ENCODE peak calls at places on chromosomes 2 and 18, in four cellular contexts. X is frontal cortex, Q is A549, L is cardiac muscle cell. P is an unnamed sample.

GRCh38 chr2:102094917-102095316 is 47.6 kb upstream of the IL1R1 start:
- DNase-seq in X (no peak), Q (no peak), L (peak), P (peak)

GRCh38 chr18:7945882-7946281 is 378.8 kb downstream of the PTPRM start:
- DNase-seq in X (peak), Q (peak), L (peak), P (peak)

GRCh38 chr18:58654896-58655614 is 16.2 kb upstream of the MALT1 start:
- DNase-seq in X (no peak), Q (no peak), L (no peak), P (no peak)

GRCh38 chr2:48114256-48114655 is 208.0 kb upstream of the FBXO11 start:
- DNase-seq in X (no peak), Q (peak), L (peak), P (no peak)

GRCh38 chr2:236865052-236865451 is 220.6 kb upstream of the COPS8 start:
- DNase-seq in X (no peak), Q (no peak), L (no peak), P (peak)

GRCh38 chr2:191566347-191566746 is 111.6 kb upstream of the NABP1 start:
- DNase-seq in X (peak), Q (peak), L (peak), P (peak)

GRCh38 chr2:105977212-105977611 is 216.9 kb downstream of the UXS1 start:
- DNase-seq in X (no peak), Q (peak), L (peak), P (peak)

GRCh38 chr18:2978208-2978607 is 34.7 kb downstream of the LPIN2 start:
- DNase-seq in X (no peak), Q (no peak), L (no peak), P (no peak)

GRCh38 chr2:6957031-6957714 is 40.0 kb downstream of the RNF144A start:
- DNase-seq in X (no peak), Q (no peak), L (no peak), P (no peak)

GRCh38 chr2:215870986-215871385 is 142.4 kb downstream of the MREG start:
- DNase-seq in X (no peak), Q (peak), L (no peak), P (no peak)

GRCh38 chr2:216341151-216341550 is 31.1 kb downstream of the MARCHF4 start:
- DNase-seq in X (no peak), Q (no peak), L (peak), P (no peak)

GRCh38 chr18:48784654-48785053 is 166.1 kb downstream of the SMAD7 start:
- DNase-seq in X (no peak), Q (no peak), L (no peak), P (no peak)

GRCh38 chr2:235291464-235291863 is 202.4 kb upstream of the AGAP1 start:
- DNase-seq in X (no peak), Q (no peak), L (no peak), P (no peak)

GRCh38 chr2:101745711-101746694 is 48.5 kb downstream of the MAP4K4 start:
- DNase-seq in X (no peak), Q (no peak), L (peak), P (peak)

GRCh38 chr18:48943333-48943732 is 7.4 kb downstream of the SMAD7 start:
- DNase-seq in X (no peak), Q (no peak), L (no peak), P (no peak)

GRCh38 chr2:141393214-141393545 is 737.6 kb downstream of the LRP1B start:
- DNase-seq in X (no peak), Q (no peak), L (peak), P (no peak)

GRCh38 chr2:19648583-19648982 is 253.2 kb downstream of the TTC32 start:
- DNase-seq in X (no peak), Q (peak), L (peak), P (no peak)

GRCh38 chr2:231127936-231128335 is 3.1 kb upstream of the HTR2B start:
- DNase-seq in X (no peak), Q (no peak), L (no peak), P (no peak)

GRCh38 chr2:224837066-224837465 is 120.9 kb upstream of the CCDC195 start:
- DNase-seq in X (no peak), Q (no peak), L (peak), P (no peak)